ENCODE peak calls at places on chromosomes 2 and 18, in five cellular contexts. One of them, this sample, is unnamed.

GRCh38 chr2:89763254-89763580 is 1071.7 kb downstream of the RPIA start:
- DNase-seq in breast epithelium: no peak
- DNase-seq in GM10248: peak
- DNase-seq in right lobe of liver: peak
- DNase-seq in HCT116: no peak
- DNase-seq in this sample: no peak

GRCh38 chr18:48867978-48868377 is 82.8 kb downstream of the SMAD7 start:
- DNase-seq in breast epithelium: no peak
- DNase-seq in GM10248: no peak
- DNase-seq in right lobe of liver: no peak
- DNase-seq in HCT116: no peak
- DNase-seq in this sample: no peak

GRCh38 chr2:32832821-32833220 is 113.9 kb upstream of the LTBP1 start:
- DNase-seq in breast epithelium: no peak
- DNase-seq in GM10248: no peak
- DNase-seq in right lobe of liver: no peak
- DNase-seq in HCT116: no peak
- DNase-seq in this sample: no peak

GRCh38 chr2:28206786-28207185 is 185.9 kb upstream of the FOSL2 start:
- DNase-seq in breast epithelium: no peak
- DNase-seq in GM10248: no peak
- DNase-seq in right lobe of liver: no peak
- DNase-seq in HCT116: no peak
- DNase-seq in this sample: no peak

GRCh38 chr18:48749768-48750167 is 201.0 kb downstream of the SMAD7 start:
- DNase-seq in breast epithelium: peak
- DNase-seq in GM10248: no peak
- DNase-seq in right lobe of liver: no peak
- DNase-seq in HCT116: no peak
- DNase-seq in this sample: no peak

GRCh38 chr2:197940346-197940745 is 136.0 kb downstream of the PLCL1 start:
- DNase-seq in breast epithelium: no peak
- DNase-seq in GM10248: no peak
- DNase-seq in right lobe of liver: no peak
- DNase-seq in HCT116: no peak
- DNase-seq in this sample: no peak

GRCh38 chr2:15359716-15360531 is 201.2 kb downstream of the NBAS start:
- DNase-seq in breast epithelium: no peak
- DNase-seq in GM10248: no peak
- DNase-seq in right lobe of liver: no peak
- DNase-seq in HCT116: no peak
- DNase-seq in this sample: no peak

GRCh38 chr2:159936471-159936870 is 125.9 kb downstream of the PLA2R1 start:
- DNase-seq in breast epithelium: no peak
- DNase-seq in GM10248: no peak
- DNase-seq in right lobe of liver: no peak
- DNase-seq in HCT116: peak
- DNase-seq in this sample: no peak

GRCh38 chr2:241011751-241012510 is 13.5 kb downstream of the SNED1 start:
- DNase-seq in breast epithelium: peak
- DNase-seq in GM10248: no peak
- DNase-seq in right lobe of liver: no peak
- DNase-seq in HCT116: no peak
- DNase-seq in this sample: peak

GRCh38 chr2:53859354-53860159 is at the start of gene GPR75:
- DNase-seq in breast epithelium: peak
- DNase-seq in GM10248: no peak
- DNase-seq in right lobe of liver: peak
- DNase-seq in HCT116: no peak
- DNase-seq in this sample: no peak

GRCh38 chr2:111897924-111898702 is at the start of gene MERTK:
- DNase-seq in breast epithelium: peak
- DNase-seq in GM10248: peak
- DNase-seq in right lobe of liver: peak
- DNase-seq in HCT116: peak
- DNase-seq in this sample: peak

GRCh38 chr2:41910126-41910525 is 137.7 kb upstream of the PKDCC start:
- DNase-seq in breast epithelium: no peak
- DNase-seq in GM10248: no peak
- DNase-seq in right lobe of liver: no peak
- DNase-seq in HCT116: no peak
- DNase-seq in this sample: no peak

GRCh38 chr2:224796695-224797305 is 80.6 kb upstream of the CCDC195 start:
- DNase-seq in breast epithelium: no peak
- DNase-seq in GM10248: no peak
- DNase-seq in right lobe of liver: no peak
- DNase-seq in HCT116: no peak
- DNase-seq in this sample: no peak

GRCh38 chr18:48703418-48703817 is 164.6 kb downstream of the CTIF start:
- DNase-seq in breast epithelium: no peak
- DNase-seq in GM10248: no peak
- DNase-seq in right lobe of liver: no peak
- DNase-seq in HCT116: no peak
- DNase-seq in this sample: no peak

GRCh38 chr2:174787485-174788205 is 23.4 kb upstream of the CHRNA1 start:
- DNase-seq in breast epithelium: no peak
- DNase-seq in GM10248: no peak
- DNase-seq in right lobe of liver: no peak
- DNase-seq in HCT116: no peak
- DNase-seq in this sample: no peak

GRCh38 chr2:127024769-127025356 is 82.1 kb downstream of the BIN1 start:
- DNase-seq in breast epithelium: no peak
- DNase-seq in GM10248: no peak
- DNase-seq in right lobe of liver: no peak
- DNase-seq in HCT116: no peak
- DNase-seq in this sample: no peak
- TF ChIP-seq CTCF in breast epithelium: no peak
- TF ChIP-seq CTCF in GM10248: no peak
- TF ChIP-seq CTCF in right lobe of liver: no peak
- TF ChIP-seq CTCF in HCT116: no peak
- TF ChIP-seq CTCF in this sample: peak

GRCh38 chr2:47784349-47784851 is 1.5 kb downstream of the MSH6 start:
- DNase-seq in breast epithelium: no peak
- DNase-seq in GM10248: no peak
- DNase-seq in right lobe of liver: no peak
- DNase-seq in HCT116: no peak
- DNase-seq in this sample: no peak

GRCh38 chr2:47779416-47779790 is 3.5 kb upstream of the MSH6 start:
- DNase-seq in breast epithelium: no peak
- DNase-seq in GM10248: no peak
- DNase-seq in right lobe of liver: no peak
- DNase-seq in HCT116: no peak
- DNase-seq in this sample: no peak

GRCh38 chr2:47782557-47783490 is at the start of gene MSH6:
- DNase-seq in breast epithelium: peak
- DNase-seq in GM10248: peak
- DNase-seq in right lobe of liver: peak
- DNase-seq in HCT116: peak
- DNase-seq in this sample: peak

GRCh38 chr2:47785986-47786385 is 3.0 kb downstream of the MSH6 start:
- DNase-seq in breast epithelium: no peak
- DNase-seq in GM10248: no peak
- DNase-seq in right lobe of liver: no peak
- DNase-seq in HCT116: no peak
- DNase-seq in this sample: no peak

DNA sequence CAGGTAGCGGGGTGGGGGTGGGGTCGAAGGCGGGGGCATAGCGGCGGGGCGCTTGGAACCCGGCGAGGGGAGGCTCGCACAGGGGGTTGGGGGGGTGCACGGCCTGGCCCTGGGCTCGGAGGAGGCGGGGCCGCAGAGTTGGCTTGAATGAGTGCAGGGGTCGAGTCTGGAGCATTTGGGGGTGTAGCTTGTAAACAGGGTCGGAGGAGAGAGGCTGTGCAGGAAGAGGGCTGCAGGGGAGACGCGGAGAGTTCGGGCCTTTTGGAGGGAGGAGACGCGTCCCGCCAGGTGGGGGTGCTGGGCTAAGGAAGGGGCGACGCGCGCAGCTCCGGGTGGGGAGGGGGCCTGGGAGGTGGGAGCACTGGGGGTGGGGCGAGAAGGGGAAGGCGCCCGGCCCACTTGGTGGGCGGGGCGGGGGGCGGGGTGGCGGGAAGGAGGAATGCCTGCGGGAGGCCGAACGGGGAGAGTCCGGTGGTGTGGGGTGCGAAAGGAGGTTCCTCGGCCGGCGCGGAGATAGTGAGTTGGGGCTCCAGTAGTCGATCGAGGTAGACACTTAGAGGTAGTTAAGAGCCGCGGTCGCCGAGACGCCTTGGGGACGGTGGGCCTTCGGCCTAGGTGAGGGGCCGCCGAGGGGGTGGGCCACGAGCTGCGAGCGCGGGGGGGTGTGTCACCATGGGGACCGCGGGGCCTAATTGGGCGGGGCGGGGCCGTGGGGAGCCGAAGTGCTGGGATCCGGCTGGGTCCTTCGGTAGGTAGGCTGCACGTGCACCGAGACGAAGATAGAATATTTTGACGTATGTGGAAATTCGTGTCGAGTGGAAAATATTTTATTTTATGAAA is 766 bp downstream of the MSH6 start:
- DNase-seq in breast epithelium: peak
- DNase-seq in GM10248: peak
- DNase-seq in right lobe of liver: peak
- DNase-seq in HCT116: peak
- DNase-seq in this sample: peak
- TF ChIP-seq CTCF in breast epithelium: no peak
- TF ChIP-seq CTCF in GM10248: peak
- TF ChIP-seq CTCF in right lobe of liver: no peak
- TF ChIP-seq CTCF in HCT116: no peak
- TF ChIP-seq CTCF in this sample: no peak

DNA sequence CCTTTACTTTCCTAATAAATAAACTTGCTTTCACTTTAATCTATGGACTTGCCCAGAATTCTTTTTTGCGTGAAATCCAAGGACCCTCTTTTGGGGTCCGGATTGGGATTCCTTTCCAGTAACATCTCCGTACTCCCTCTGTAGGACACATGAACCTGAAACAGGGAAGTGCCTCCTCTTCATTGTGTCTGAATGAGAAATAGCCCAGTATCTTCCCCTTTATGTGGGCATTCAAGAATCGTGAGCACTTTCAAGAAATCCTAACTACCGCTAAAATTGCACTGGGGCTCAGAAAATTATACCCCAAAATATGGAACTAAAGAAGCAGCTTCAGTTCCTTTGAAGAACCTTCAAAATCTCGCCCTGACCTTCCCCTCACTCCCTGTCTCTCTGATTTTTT is 7.8 kb upstream of the POMC start:
- DNase-seq in breast epithelium: no peak
- DNase-seq in GM10248: no peak
- DNase-seq in right lobe of liver: no peak
- DNase-seq in HCT116: no peak
- DNase-seq in this sample: no peak
- TF ChIP-seq CTCF in breast epithelium: no peak
- TF ChIP-seq CTCF in GM10248: no peak
- TF ChIP-seq CTCF in right lobe of liver: no peak
- TF ChIP-seq CTCF in HCT116: no peak
- TF ChIP-seq CTCF in this sample: no peak

GRCh38 chr18:3966246-3966984 is 488.7 kb downstream of the DLGAP1 start:
- DNase-seq in breast epithelium: no peak
- DNase-seq in GM10248: no peak
- DNase-seq in right lobe of liver: no peak
- DNase-seq in HCT116: no peak
- DNase-seq in this sample: no peak

GRCh38 chr18:3972291-3972985 is 482.7 kb downstream of the DLGAP1 start:
- DNase-seq in breast epithelium: no peak
- DNase-seq in GM10248: no peak
- DNase-seq in right lobe of liver: no peak
- DNase-seq in HCT116: no peak
- DNase-seq in this sample: no peak

GRCh38 chr18:3973191-3973590 is 481.9 kb downstream of the DLGAP1 start:
- DNase-seq in breast epithelium: no peak
- DNase-seq in GM10248: no peak
- DNase-seq in right lobe of liver: no peak
- DNase-seq in HCT116: no peak
- DNase-seq in this sample: no peak

GRCh38 chr18:3966985-3967856 is 487.9 kb downstream of the DLGAP1 start:
- DNase-seq in breast epithelium: no peak
- DNase-seq in GM10248: no peak
- DNase-seq in right lobe of liver: no peak
- DNase-seq in HCT116: no peak
- DNase-seq in this sample: no peak

DNA sequence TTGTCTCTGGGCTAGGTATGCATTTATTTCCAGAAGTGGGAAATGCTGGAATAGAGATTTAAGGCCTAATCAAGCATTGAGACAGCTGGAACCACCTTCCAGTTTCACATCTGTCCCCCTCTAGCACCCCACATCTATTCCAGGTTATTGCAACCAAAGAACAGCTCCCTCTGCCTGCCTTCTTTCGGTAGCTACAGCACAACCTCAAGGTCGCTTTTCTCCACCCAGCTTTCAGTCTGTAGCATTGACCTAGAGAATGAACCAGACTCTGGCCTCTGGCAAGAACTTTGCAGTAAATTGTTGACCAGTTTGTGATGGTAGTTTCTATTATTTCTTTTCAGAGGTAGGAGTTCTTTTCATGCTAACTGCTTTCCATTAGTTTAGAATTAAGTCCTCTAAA is 484.2 kb downstream of the DLGAP1 start:
- DNase-seq in breast epithelium: no peak
- DNase-seq in GM10248: no peak
- DNase-seq in right lobe of liver: no peak
- DNase-seq in HCT116: no peak
- DNase-seq in this sample: no peak
- TF ChIP-seq CTCF in breast epithelium: no peak
- TF ChIP-seq CTCF in GM10248: no peak
- TF ChIP-seq CTCF in right lobe of liver: no peak
- TF ChIP-seq CTCF in HCT116: peak
- TF ChIP-seq CTCF in this sample: no peak

GRCh38 chr18:74819433-74820059 is 221.9 kb downstream of the ZNF407 start:
- DNase-seq in breast epithelium: no peak
- DNase-seq in GM10248: no peak
- DNase-seq in right lobe of liver: no peak
- DNase-seq in HCT116: no peak
- DNase-seq in this sample: no peak
- TF ChIP-seq CTCF in breast epithelium: no peak
- TF ChIP-seq CTCF in GM10248: peak
- TF ChIP-seq CTCF in right lobe of liver: peak
- TF ChIP-seq CTCF in HCT116: peak
- TF ChIP-seq CTCF in this sample: peak

GRCh38 chr18:21979759-21980158 is 189.6 kb upstream of the GATA6 start:
- DNase-seq in breast epithelium: no peak
- DNase-seq in GM10248: no peak
- DNase-seq in right lobe of liver: no peak
- DNase-seq in HCT116: no peak
- DNase-seq in this sample: no peak

GRCh38 chr18:21978546-21979170 is 190.7 kb upstream of the GATA6 start:
- DNase-seq in breast epithelium: no peak
- DNase-seq in GM10248: no peak
- DNase-seq in right lobe of liver: no peak
- DNase-seq in HCT116: no peak
- DNase-seq in this sample: no peak

GRCh38 chr18:21980744-21981143 is 188.6 kb upstream of the GATA6 start:
- DNase-seq in breast epithelium: no peak
- DNase-seq in GM10248: no peak
- DNase-seq in right lobe of liver: peak
- DNase-seq in HCT116: no peak
- DNase-seq in this sample: no peak

DNA sequence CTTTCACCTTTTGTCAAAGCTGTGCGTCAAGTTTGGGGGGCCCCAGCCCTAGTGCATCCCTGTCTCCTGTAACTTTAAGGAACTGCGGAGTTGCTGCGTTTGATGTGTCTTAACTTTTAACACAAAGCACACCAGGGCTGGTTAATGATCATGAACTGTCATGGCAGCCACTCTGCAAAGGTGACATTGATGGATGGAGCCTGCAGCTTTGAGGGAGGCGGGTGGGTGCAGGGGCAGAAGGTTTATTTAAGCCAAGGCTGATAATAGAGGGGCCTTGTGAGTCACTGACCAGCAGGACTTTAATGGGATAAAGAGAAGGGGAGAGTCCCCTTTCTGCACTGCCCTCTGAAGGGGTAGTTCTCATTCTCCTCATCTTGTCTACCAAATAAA is 190.2 kb upstream of the GATA6 start:
- DNase-seq in breast epithelium: no peak
- DNase-seq in GM10248: no peak
- DNase-seq in right lobe of liver: no peak
- DNase-seq in HCT116: no peak
- DNase-seq in this sample: no peak
- TF ChIP-seq CTCF in breast epithelium: no peak
- TF ChIP-seq CTCF in GM10248: no peak
- TF ChIP-seq CTCF in right lobe of liver: no peak
- TF ChIP-seq CTCF in HCT116: no peak
- TF ChIP-seq CTCF in this sample: no peak